ENCODE peak calls at places on chromosomes 11 and 22, in six cellular contexts. One of them, this sample, is unnamed.

GRCh38 chr22:18067121-18067520 is 10.7 kb upstream of the PEX26 start:
- DNase-seq in AG04450: no peak
- DNase-seq in left ventricle myocardium inferior: no peak
- DNase-seq in choroid plexus epithelial cell: no peak
- DNase-seq in coronary artery: no peak
- DNase-seq in prostate gland: no peak
- DNase-seq in this sample: no peak

GRCh38 chr11:107017433-107018227 is 646 bp downstream of the GUCY1A2 start:
- DNase-seq in AG04450: no peak
- DNase-seq in choroid plexus epithelial cell: peak; percentile 51
- DNase-seq in prostate gland: peak; percentile 27
- DNase-seq in coronary artery: peak; percentile 69
- DNase-seq in left ventricle myocardium inferior: peak; percentile 45
- DNase-seq in this sample: peak; percentile 77

GRCh38 chr11:69658606-69659450 is 16.3 kb downstream of the LTO1 start:
- DNase-seq in left ventricle myocardium inferior: no peak
- DNase-seq in choroid plexus epithelial cell: no peak
- DNase-seq in coronary artery: no peak
- DNase-seq in AG04450: no peak
- DNase-seq in prostate gland: no peak
- DNase-seq in this sample: no peak

GRCh38 chr22:28181332-28181731 is 262.3 kb upstream of the PITPNB start:
- DNase-seq in choroid plexus epithelial cell: peak; percentile 54
- DNase-seq in left ventricle myocardium inferior: no peak
- DNase-seq in prostate gland: peak; percentile 13
- DNase-seq in AG04450: no peak
- DNase-seq in coronary artery: no peak
- DNase-seq in this sample: no peak

GRCh38 chr22:26597480-26597879 is 7.5 kb upstream of the TPST2 start:
- DNase-seq in coronary artery: no peak
- DNase-seq in choroid plexus epithelial cell: no peak
- DNase-seq in prostate gland: no peak
- DNase-seq in AG04450: no peak
- DNase-seq in left ventricle myocardium inferior: no peak
- DNase-seq in this sample: no peak

GRCh38 chr22:37310815-37311595 is 28.7 kb downstream of the CYTH4 start:
- DNase-seq in choroid plexus epithelial cell: no peak
- DNase-seq in left ventricle myocardium inferior: peak; percentile 43
- DNase-seq in prostate gland: no peak
- DNase-seq in coronary artery: no peak
- DNase-seq in AG04450: no peak
- DNase-seq in this sample: no peak

GRCh38 chr11:23679041-23679440 is 817.8 kb upstream of the LUZP2 start:
- DNase-seq in AG04450: no peak
- DNase-seq in prostate gland: no peak
- DNase-seq in choroid plexus epithelial cell: no peak
- DNase-seq in coronary artery: no peak
- DNase-seq in left ventricle myocardium inferior: no peak
- DNase-seq in this sample: no peak

GRCh38 chr11:16780698-16781550 is 42.5 kb downstream of the C11orf58 start:
- DNase-seq in AG04450: no peak
- DNase-seq in choroid plexus epithelial cell: no peak
- DNase-seq in left ventricle myocardium inferior: no peak
- DNase-seq in prostate gland: no peak
- DNase-seq in coronary artery: peak; percentile 64
- DNase-seq in this sample: no peak

GRCh38 chr11:67050139-67050538 is 6.5 kb upstream of the RHOD start:
- DNase-seq in prostate gland: no peak
- DNase-seq in choroid plexus epithelial cell: no peak
- DNase-seq in coronary artery: no peak
- DNase-seq in AG04450: no peak
- DNase-seq in left ventricle myocardium inferior: no peak
- DNase-seq in this sample: no peak

GRCh38 chr22:35212020-35212419 is 45.3 kb upstream of the HMGXB4 start:
- DNase-seq in AG04450: peak; percentile 6
- DNase-seq in coronary artery: no peak
- DNase-seq in left ventricle myocardium inferior: no peak
- DNase-seq in choroid plexus epithelial cell: peak; percentile 76
- DNase-seq in prostate gland: peak; percentile 33
- DNase-seq in this sample: no peak

GRCh38 chr11:102661040-102661439 is 35.9 kb upstream of the MMP20 start:
- DNase-seq in AG04450: no peak
- DNase-seq in left ventricle myocardium inferior: no peak
- DNase-seq in coronary artery: no peak
- DNase-seq in prostate gland: no peak
- DNase-seq in choroid plexus epithelial cell: no peak
- DNase-seq in this sample: no peak

GRCh38 chr11:122202161-122202950 is 86.3 kb upstream of the BLID start:
- DNase-seq in AG04450: peak; percentile 45
- DNase-seq in choroid plexus epithelial cell: peak; percentile 86
- DNase-seq in prostate gland: no peak
- DNase-seq in coronary artery: no peak
- DNase-seq in left ventricle myocardium inferior: no peak
- DNase-seq in this sample: no peak

GRCh38 chr11:94325681-94326080 is 21.3 kb downstream of the IZUMO1R start:
- DNase-seq in prostate gland: no peak
- DNase-seq in coronary artery: no peak
- DNase-seq in AG04450: no peak
- DNase-seq in choroid plexus epithelial cell: peak; percentile 70
- DNase-seq in left ventricle myocardium inferior: no peak
- DNase-seq in this sample: no peak

GRCh38 chr22:48474881-48475280 is 1352.8 kb downstream of the BRD1 start:
- DNase-seq in coronary artery: peak; percentile 53
- DNase-seq in left ventricle myocardium inferior: no peak
- DNase-seq in choroid plexus epithelial cell: no peak
- DNase-seq in AG04450: no peak
- DNase-seq in prostate gland: no peak
- DNase-seq in this sample: no peak

GRCh38 chr11:61555051-61555969 is 25.6 kb downstream of the SYT7 start:
- DNase-seq in choroid plexus epithelial cell: no peak
- DNase-seq in prostate gland: peak; percentile 85
- DNase-seq in left ventricle myocardium inferior: no peak
- DNase-seq in AG04450: no peak
- DNase-seq in coronary artery: no peak
- DNase-seq in this sample: no peak

GRCh38 chr11:5550440-5551095 is 2.2 kb upstream of the OR52H1 start:
- DNase-seq in prostate gland: no peak
- DNase-seq in coronary artery: no peak
- DNase-seq in AG04450: peak; percentile 23
- DNase-seq in left ventricle myocardium inferior: no peak
- DNase-seq in choroid plexus epithelial cell: peak; percentile 71
- DNase-seq in this sample: no peak

GRCh38 chr11:60972182-60973030 is 926 bp downstream of the CD6 start:
- DNase-seq in left ventricle myocardium inferior: no peak
- DNase-seq in choroid plexus epithelial cell: no peak
- DNase-seq in coronary artery: no peak
- DNase-seq in AG04450: no peak
- DNase-seq in prostate gland: no peak
- DNase-seq in this sample: no peak

GRCh38 chr11:68282861-68283230 is 11.1 kb upstream of the C11orf24 start:
- DNase-seq in coronary artery: no peak
- DNase-seq in left ventricle myocardium inferior: no peak
- DNase-seq in AG04450: no peak
- DNase-seq in prostate gland: no peak
- DNase-seq in choroid plexus epithelial cell: no peak
- DNase-seq in this sample: no peak

GRCh38 chr11:126410649-126411048 is 55.2 kb downstream of the ST3GAL4 start:
- DNase-seq in prostate gland: no peak
- DNase-seq in left ventricle myocardium inferior: peak; percentile 80
- DNase-seq in coronary artery: peak; percentile 76
- DNase-seq in choroid plexus epithelial cell: no peak
- DNase-seq in AG04450: no peak
- DNase-seq in this sample: no peak

GRCh38 chr11:25159341-25159740 is 662.5 kb downstream of the LUZP2 start:
- DNase-seq in coronary artery: no peak
- DNase-seq in AG04450: no peak
- DNase-seq in left ventricle myocardium inferior: no peak
- DNase-seq in prostate gland: no peak
- DNase-seq in choroid plexus epithelial cell: peak; percentile 13
- DNase-seq in this sample: no peak

GRCh38 chr22:42811510-42811909 is 45.6 kb downstream of the ARFGAP3 start:
- DNase-seq in AG04450: no peak
- DNase-seq in choroid plexus epithelial cell: no peak
- DNase-seq in coronary artery: no peak
- DNase-seq in prostate gland: no peak
- DNase-seq in left ventricle myocardium inferior: no peak
- DNase-seq in this sample: no peak

GRCh38 chr22:30555282-30556210 is 9.0 kb upstream of the SEC14L6 start:
- DNase-seq in AG04450: no peak
- DNase-seq in prostate gland: no peak
- DNase-seq in choroid plexus epithelial cell: no peak
- DNase-seq in coronary artery: no peak
- DNase-seq in left ventricle myocardium inferior: no peak
- DNase-seq in this sample: no peak
- TF ChIP-seq CTCF in AG04450: no peak
- TF ChIP-seq CTCF in prostate gland: no peak
- TF ChIP-seq CTCF in choroid plexus epithelial cell: no peak
- TF ChIP-seq CTCF in coronary artery: no peak
- TF ChIP-seq CTCF in left ventricle myocardium inferior: no peak
- TF ChIP-seq CTCF in this sample: no peak

GRCh38 chr22:45242778-45243191 is 2.1 kb upstream of the KIAA0930 start:
- DNase-seq in left ventricle myocardium inferior: no peak
- DNase-seq in AG04450: no peak
- DNase-seq in prostate gland: peak; percentile 76
- DNase-seq in choroid plexus epithelial cell: no peak
- DNase-seq in coronary artery: no peak
- DNase-seq in this sample: no peak
- TF ChIP-seq CTCF in left ventricle myocardium inferior: no peak
- TF ChIP-seq CTCF in AG04450: peak; percentile 12
- TF ChIP-seq CTCF in prostate gland: no peak
- TF ChIP-seq CTCF in choroid plexus epithelial cell: peak; percentile 24
- TF ChIP-seq CTCF in coronary artery: no peak
- TF ChIP-seq CTCF in this sample: no peak

GRCh38 chr11:119694334-119694733 is 34.7 kb downstream of the NECTIN1 start:
- DNase-seq in AG04450: no peak
- DNase-seq in left ventricle myocardium inferior: no peak
- DNase-seq in prostate gland: no peak
- DNase-seq in coronary artery: no peak
- DNase-seq in choroid plexus epithelial cell: peak; percentile 21
- DNase-seq in this sample: no peak
- TF ChIP-seq CTCF in AG04450: no peak
- TF ChIP-seq CTCF in left ventricle myocardium inferior: no peak
- TF ChIP-seq CTCF in prostate gland: no peak
- TF ChIP-seq CTCF in coronary artery: no peak
- TF ChIP-seq CTCF in choroid plexus epithelial cell: peak; percentile 17
- TF ChIP-seq CTCF in this sample: no peak

DNA sequence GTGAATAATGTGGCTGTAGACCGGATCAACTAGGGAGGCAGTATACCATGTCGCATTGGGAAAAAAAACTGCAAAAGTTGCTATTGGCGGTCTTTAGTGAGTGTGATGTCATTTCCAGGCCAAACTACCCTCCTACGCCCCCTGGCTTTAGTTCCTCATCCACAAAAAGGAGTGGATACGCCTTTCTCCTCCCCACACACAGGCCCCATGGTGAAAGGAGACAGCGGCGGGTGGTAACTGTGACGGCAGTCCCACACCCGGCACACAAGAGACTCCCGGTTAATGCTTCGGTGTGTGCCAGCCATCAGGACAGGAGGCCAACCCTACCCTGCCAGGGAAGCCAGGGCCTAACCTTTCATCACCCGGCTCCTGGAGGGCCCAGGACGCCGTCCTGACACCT is 11.0 kb downstream of the TP53I11 start:
- DNase-seq in choroid plexus epithelial cell: no peak
- DNase-seq in left ventricle myocardium inferior: peak; percentile 46
- DNase-seq in prostate gland: no peak
- DNase-seq in coronary artery: no peak
- DNase-seq in AG04450: no peak
- DNase-seq in this sample: no peak
- TF ChIP-seq CTCF in choroid plexus epithelial cell: peak; percentile 40
- TF ChIP-seq CTCF in left ventricle myocardium inferior: peak; percentile 55
- TF ChIP-seq CTCF in prostate gland: no peak
- TF ChIP-seq CTCF in coronary artery: no peak
- TF ChIP-seq CTCF in AG04450: peak; percentile 34
- TF ChIP-seq CTCF in this sample: peak; percentile 52

GRCh38 chr11:2691355-2691761 is 8.4 kb downstream of the KCNQ1OT1 start:
- DNase-seq in prostate gland: no peak
- DNase-seq in AG04450: no peak
- DNase-seq in choroid plexus epithelial cell: no peak
- DNase-seq in coronary artery: no peak
- DNase-seq in left ventricle myocardium inferior: no peak
- DNase-seq in this sample: no peak

GRCh38 chr11:2693851-2694261 is 5.9 kb downstream of the KCNQ1OT1 start:
- DNase-seq in AG04450: no peak
- DNase-seq in choroid plexus epithelial cell: no peak
- DNase-seq in prostate gland: no peak
- DNase-seq in coronary artery: no peak
- DNase-seq in left ventricle myocardium inferior: peak; percentile 7
- DNase-seq in this sample: no peak

GRCh38 chr11:2690596-2691354 is 9.0 kb downstream of the KCNQ1OT1 start:
- DNase-seq in prostate gland: no peak
- DNase-seq in left ventricle myocardium inferior: no peak
- DNase-seq in coronary artery: no peak
- DNase-seq in choroid plexus epithelial cell: no peak
- DNase-seq in AG04450: no peak
- DNase-seq in this sample: no peak

GRCh38 chr11:2693271-2693833 is 6.4 kb downstream of the KCNQ1OT1 start:
- DNase-seq in choroid plexus epithelial cell: no peak
- DNase-seq in AG04450: no peak
- DNase-seq in left ventricle myocardium inferior: no peak
- DNase-seq in prostate gland: no peak
- DNase-seq in coronary artery: peak; percentile 66
- DNase-seq in this sample: no peak

DNA sequence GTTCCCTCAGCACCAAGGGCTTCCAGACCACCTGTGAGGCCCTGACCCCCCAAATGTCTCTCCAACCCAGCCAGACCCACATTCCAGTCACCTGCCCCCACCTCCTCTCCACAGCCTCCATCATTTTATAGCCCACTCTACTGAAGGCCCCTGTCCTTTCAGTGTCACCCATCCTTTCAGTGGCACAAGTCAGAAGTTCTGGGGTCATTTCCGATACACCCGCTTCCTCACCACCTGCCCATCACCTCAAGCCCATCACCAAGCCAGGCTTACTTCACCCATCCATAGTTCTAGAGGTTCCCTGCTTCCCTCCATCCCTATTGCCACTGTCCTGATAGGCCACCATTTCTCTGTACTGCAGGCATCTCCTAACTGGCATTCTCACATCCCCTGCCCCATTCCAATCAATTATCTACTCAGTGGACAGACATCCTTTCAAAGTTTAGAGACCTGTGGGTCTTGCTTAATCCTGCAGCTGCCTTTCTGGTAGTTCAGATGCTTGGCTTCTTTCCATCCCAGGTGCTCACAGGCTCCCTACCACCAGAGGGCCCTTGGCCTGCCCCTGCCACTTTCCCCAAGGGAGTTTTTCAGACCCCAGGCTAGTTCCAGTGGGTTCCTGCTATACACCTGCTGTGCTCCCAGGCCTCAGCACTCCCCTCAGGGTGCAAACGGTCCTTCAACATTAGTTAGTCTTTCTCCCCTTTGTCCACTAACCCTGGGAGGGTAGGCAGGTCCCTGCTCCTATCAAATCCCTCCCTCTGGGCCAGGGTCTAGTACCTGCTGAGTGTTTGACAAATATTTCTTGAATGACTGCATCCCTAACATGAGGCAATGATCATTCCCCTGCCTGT is 7.6 kb downstream of the KCNQ1OT1 start:
- DNase-seq in coronary artery: no peak
- DNase-seq in choroid plexus epithelial cell: peak; percentile 13
- DNase-seq in AG04450: no peak
- DNase-seq in left ventricle myocardium inferior: no peak
- DNase-seq in prostate gland: no peak
- DNase-seq in this sample: no peak
- TF ChIP-seq CTCF in coronary artery: no peak
- TF ChIP-seq CTCF in choroid plexus epithelial cell: peak; percentile 42
- TF ChIP-seq CTCF in AG04450: peak; percentile 29
- TF ChIP-seq CTCF in left ventricle myocardium inferior: peak; percentile 20
- TF ChIP-seq CTCF in prostate gland: no peak
- TF ChIP-seq CTCF in this sample: peak; percentile 62

This sample was measured in type B pancreatic cell.